ENCODE peak calls at places on chromosomes 7 and 10, in nine cellular contexts. K is neuronal stem cell, P is fibroblast of lung, W is prostate gland, B is mesenchymal stem cell, A is uterus, J is left ventricle myocardium inferior, X is aorta, H is ovary. G is an unnamed sample. For H3K4me1, the result is how much of the 10 kb centered on the place peaks cover.

GRCh38 chr10:132879408-132880147 is 62.8 kb downstream of the CFAP46 start:
- DNase-seq in W (no peak), A (peak), K (no peak), J (no peak), X (peak), H (no peak), P (no peak), B (no peak), G (no peak)

GRCh38 chr10:47246409-47247189 is 53.4 kb upstream of the GDF10 start:
- DNase-seq in A (no peak), X (no peak), H (no peak), P (no peak), J (no peak), B (no peak), W (no peak), K (no peak), G (peak)

GRCh38 chr10:6494934-6495592 is 85.0 kb downstream of the PRKCQ start:
- DNase-seq in B (no peak), H (no peak), K (no peak), W (no peak), X (no peak), J (no peak), P (no peak), A (no peak), G (no peak)

GRCh38 chr10:58201704-58202103 is 66.0 kb downstream of the IPMK start:
- DNase-seq in P (no peak), A (no peak), B (no peak), X (no peak), H (no peak), W (no peak), K (no peak), J (no peak), G (no peak)

GRCh38 chr10:71243756-71244637 is 31.6 kb downstream of the UNC5B start:
- DNase-seq in B (peak), P (no peak), W (no peak), K (no peak), J (peak), A (no peak), H (no peak), X (no peak), G (peak)

GRCh38 chr7:29841926-29842671 is 35.8 kb downstream of the WIPF3 start:
- DNase-seq in W (no peak), J (no peak), P (no peak), H (no peak), B (no peak), K (no peak), A (no peak), X (no peak), G (no peak)

GRCh38 chr10:50295367-50295766 is 44.1 kb upstream of the ASAH2 start:
- DNase-seq in W (no peak), K (no peak), J (no peak), H (no peak), B (no peak), A (no peak), P (no peak), X (no peak), G (no peak)

GRCh38 chr7:31687024-31687423 is at the start of gene PPP1R17:
- DNase-seq in P (peak), W (no peak), X (no peak), B (no peak), H (no peak), K (peak), A (no peak), J (peak), G (no peak)

GRCh38 chr10:119997429-119997828 is 104.9 kb downstream of the SEC23IP start:
- DNase-seq in P (no peak), W (no peak), B (no peak), J (no peak), X (no peak), H (no peak), A (no peak), K (no peak), G (no peak)

GRCh38 chr10:7285545-7286322 is 125.1 kb downstream of the SFMBT2 start:
- DNase-seq in B (no peak), P (no peak), H (no peak), W (no peak), J (no peak), K (no peak), A (no peak), X (no peak), G (no peak)

GRCh38 chr10:62048919-62049636 is 147.6 kb downstream of the ARID5B start:
- DNase-seq in H (peak), X (peak), A (peak), B (peak), P (peak), W (peak), K (peak), J (peak), G (peak)

DNA sequence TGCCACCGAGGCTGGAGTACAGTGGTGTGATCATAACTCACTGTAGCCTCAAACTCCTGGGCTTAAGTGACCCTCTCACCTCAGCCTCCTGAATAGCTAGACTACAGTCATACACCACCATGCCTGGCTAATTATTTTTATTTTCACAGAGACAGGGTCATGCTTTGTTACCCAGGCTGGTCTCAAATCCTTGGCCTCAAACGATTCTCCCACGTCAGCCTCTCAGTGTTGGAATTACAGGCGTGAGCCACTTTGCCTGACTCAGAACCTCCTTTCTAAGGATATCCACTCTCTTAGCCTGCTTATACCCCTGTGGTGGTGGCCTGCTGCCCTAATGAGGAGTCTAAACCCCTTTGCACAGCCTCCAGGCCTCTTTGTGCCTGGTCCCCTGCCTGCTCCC is 4.2 kb upstream of the IGFBP1 start:
- DNase-seq in W (no peak), A (no peak), J (no peak), X (no peak), H (no peak), K (no peak), B (no peak), P (no peak), G (no peak)
- H3K4me1 ChIP-seq in W (under half), A (under half), J (under half), X (under half), H (under half), K (under half), B (under half), P (under half), G (under half)

GRCh38 chr10:34701194-34701593 is 113.9 kb downstream of the PARD3 start:
- DNase-seq in P (no peak), J (no peak), B (no peak), X (no peak), W (no peak), A (no peak), H (no peak), K (no peak), G (no peak)
- H3K27ac ChIP-seq in P (no peak), J (no peak), B (peak), X (no peak), W (no peak), A (no peak), H (no peak), K (no peak), G (no peak)

GRCh38 chr10:124606822-124607221 is 137.4 kb downstream of the FAM53B start:
- DNase-seq in B (no peak), A (no peak), W (no peak), K (no peak), X (no peak), P (no peak), H (no peak), J (no peak), G (no peak)

GRCh38 chr10:124605001-124605370 is 139.2 kb downstream of the FAM53B start:
- DNase-seq in B (no peak), X (no peak), J (no peak), H (no peak), A (no peak), K (no peak), W (no peak), P (no peak), G (no peak)

GRCh38 chr10:124605481-124605855 is 138.7 kb downstream of the FAM53B start:
- DNase-seq in X (no peak), B (no peak), W (no peak), K (no peak), P (no peak), H (no peak), J (no peak), A (no peak), G (no peak)

GRCh38 chr10:124607693-124608092 is 136.5 kb downstream of the FAM53B start:
- DNase-seq in B (no peak), X (no peak), A (no peak), J (no peak), H (no peak), W (no peak), P (no peak), K (no peak), G (no peak)

GRCh38 chr10:124605856-124606812 is 138.0 kb downstream of the FAM53B start:
- DNase-seq in P (no peak), X (no peak), H (no peak), B (no peak), K (no peak), W (no peak), A (no peak), J (no peak), G (no peak)
- H3K4me1 ChIP-seq in P (under half), X (under half), H (under half), B (under half), K (under half), W (under half), A (under half), J (under half), G (under half)

GRCh38 chr7:73703225-73703624 is 16.2 kb downstream of the STX1A start:
- DNase-seq in K (no peak), J (no peak), H (no peak), A (no peak), X (no peak), B (no peak), P (no peak), W (no peak), G (no peak)

GRCh38 chr7:73701357-73701995 is 18.0 kb downstream of the STX1A start:
- DNase-seq in K (no peak), P (peak), X (peak), A (no peak), J (no peak), H (peak), B (peak), W (no peak), G (peak)

GRCh38 chr7:73702665-73703064 is 16.8 kb downstream of the STX1A start:
- DNase-seq in A (no peak), P (no peak), W (no peak), X (no peak), J (no peak), K (no peak), B (no peak), H (no peak), G (no peak)

GRCh38 chr7:73703649-73703984 is 15.9 kb downstream of the STX1A start:
- DNase-seq in A (no peak), J (no peak), P (no peak), H (no peak), B (no peak), K (no peak), W (no peak), X (no peak), G (no peak)

GRCh38 chr7:73702226-73702625 is 17.2 kb downstream of the STX1A start:
- DNase-seq in P (no peak), A (no peak), X (no peak), H (no peak), W (no peak), B (no peak), J (no peak), K (no peak), G (no peak)
- H3K27ac ChIP-seq in P (no peak), A (no peak), X (no peak), H (no peak), W (no peak), B (no peak), J (no peak), K (no peak), G (no peak)

DNA sequence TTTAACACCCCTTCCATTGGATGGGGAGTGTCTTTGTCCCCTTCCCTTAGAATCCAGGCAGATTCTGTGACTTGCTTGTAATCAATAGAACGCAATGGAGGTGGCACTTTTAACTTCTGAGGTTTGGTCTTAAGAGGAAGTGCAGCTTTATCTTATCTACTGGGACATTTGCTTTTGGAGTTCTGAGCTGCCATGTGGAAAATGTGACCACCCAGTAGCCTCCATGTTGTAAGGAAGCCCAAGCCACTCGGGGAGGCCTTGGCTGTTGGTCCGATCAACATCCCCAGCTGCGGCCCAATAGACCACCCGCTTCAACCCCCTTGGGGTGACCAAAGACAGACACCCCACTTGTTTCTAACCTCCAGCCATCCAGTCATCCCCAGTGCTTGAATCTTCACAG is 86.3 kb upstream of the FAM171A1 start:
- DNase-seq in H (no peak), A (no peak), J (no peak), P (no peak), B (no peak), X (no peak), W (no peak), K (no peak), G (no peak)
- H3K4me1 ChIP-seq in H (under half), A (under half), J (under half), P (under half), B (under half), X (under half), W (under half), K (under half), G (under half)

GRCh38 chr7:88689821-88690220 is 69.7 kb upstream of the ZNF804B start:
- DNase-seq in W (no peak), X (no peak), A (no peak), B (no peak), K (no peak), P (no peak), H (no peak), J (no peak), G (no peak)
- H3K27ac ChIP-seq in W (no peak), X (no peak), A (no peak), B (no peak), K (no peak), P (no peak), H (no peak), J (no peak), G (no peak)

GRCh38 chr10:14566498-14566897 is 208.2 kb downstream of the FAM107B start:
- DNase-seq in B (no peak), A (no peak), P (no peak), X (no peak), H (no peak), W (no peak), J (no peak), K (no peak), G (no peak)

GRCh38 chr10:14569274-14570060 is 205.2 kb downstream of the FAM107B start:
- DNase-seq in J (no peak), K (no peak), W (peak), B (no peak), P (no peak), X (no peak), A (no peak), H (no peak), G (peak)

GRCh38 chr10:14565199-14565598 is 209.5 kb downstream of the FAM107B start:
- DNase-seq in B (no peak), P (no peak), J (no peak), X (no peak), A (no peak), H (no peak), K (no peak), W (no peak), G (no peak)

GRCh38 chr10:14564268-14564744 is 210.4 kb downstream of the FAM107B start:
- DNase-seq in P (no peak), B (no peak), X (no peak), H (no peak), K (no peak), J (no peak), W (no peak), A (no peak), G (no peak)

DNA sequence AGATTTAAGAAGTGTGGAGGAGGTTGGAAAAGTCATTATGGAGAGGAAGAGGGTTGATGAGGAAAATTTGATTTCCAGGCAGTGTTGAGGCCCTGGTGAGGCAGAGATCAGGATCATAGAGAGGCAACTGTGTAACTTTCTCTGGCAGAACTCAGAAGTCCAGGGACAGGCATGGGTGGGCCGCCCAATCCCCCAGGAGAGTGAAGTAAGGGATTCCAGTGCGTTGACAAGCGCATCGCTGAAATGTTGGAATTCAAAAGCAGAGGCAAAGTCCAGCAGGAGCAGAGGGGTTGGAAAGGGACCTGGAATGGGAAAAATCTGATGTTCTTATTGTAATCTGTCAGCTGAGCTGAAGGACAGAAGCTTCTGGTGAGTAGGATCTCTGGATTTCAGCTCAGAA is 207.3 kb downstream of the FAM107B start:
- DNase-seq in H (no peak), X (no peak), K (no peak), P (no peak), J (no peak), A (no peak), B (no peak), W (no peak), G (no peak)
- H3K4me1 ChIP-seq in H (under half), X (under half), K (under half), P (under half), J (under half), A (under half), B (under half), W (under half), G (under half)

GRCh38 chr7:36527549-36527913 is 137.9 kb downstream of the ANLN start:
- DNase-seq in X (no peak), P (no peak), J (no peak), K (no peak), H (no peak), W (no peak), A (no peak), B (no peak), G (no peak)

GRCh38 chr7:36523371-36523953 is 133.8 kb downstream of the ANLN start:
- DNase-seq in H (no peak), W (peak), P (no peak), X (no peak), J (no peak), K (no peak), B (no peak), A (no peak), G (no peak)

GRCh38 chr7:36521911-36522310 is 132.2 kb downstream of the ANLN start:
- DNase-seq in P (no peak), A (no peak), X (no peak), W (no peak), B (no peak), K (no peak), J (no peak), H (no peak), G (no peak)

GRCh38 chr7:36522453-36523007 is 132.9 kb downstream of the ANLN start:
- DNase-seq in B (no peak), X (no peak), H (no peak), K (no peak), P (no peak), W (no peak), A (no peak), J (no peak), G (no peak)

GRCh38 chr7:36526720-36527548 is 137.3 kb downstream of the ANLN start:
- DNase-seq in K (no peak), J (no peak), B (peak), A (no peak), P (peak), H (no peak), X (no peak), W (no peak), G (no peak)
- H3K27ac ChIP-seq in K (no peak), J (no peak), B (peak), A (no peak), P (no peak), H (no peak), X (no peak), W (no peak), G (no peak)

DNA sequence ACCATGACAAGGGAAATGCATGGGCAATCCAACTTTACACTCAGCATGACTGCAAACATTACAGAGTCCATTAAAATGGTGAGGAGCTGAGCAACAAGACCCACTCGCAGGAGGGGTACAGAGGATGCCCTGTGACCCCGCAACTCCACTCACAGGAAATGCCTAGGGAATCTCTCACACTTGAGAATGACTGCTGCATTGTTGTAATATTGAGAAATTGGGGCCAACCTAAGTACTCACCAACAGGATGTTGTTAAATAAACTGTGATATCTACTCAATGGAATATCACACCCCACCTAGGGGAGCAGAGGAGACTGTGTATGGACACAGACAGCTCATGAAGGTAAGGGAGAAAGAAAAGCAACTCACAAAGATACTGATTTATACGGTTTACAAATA is 53.4 kb upstream of the CAMK2B start:
- DNase-seq in B (peak), W (no peak), K (no peak), X (no peak), J (no peak), H (no peak), P (peak), A (no peak), G (no peak)
- H3K4me1 ChIP-seq in B (half or more), W (under half), K (under half), X (under half), J (under half), H (under half), P (under half), A (under half), G (under half)